ENCODE peak calls at places on chromosomes 3 and 15, in five cellular contexts. R, Q, A, M and C are unnamed samples.

GRCh38 chr3:60047426-60048200 is 997.8 kb upstream of the CFAP20DC start:
- DNase-seq in R (no peak), Q (no peak), A (no peak), M (no peak), C (no peak)

GRCh38 chr3:62870321-62870720 is 4.9 kb downstream of the CADPS start:
- DNase-seq in R (no peak), Q (peak; percentile 0), A (no peak), M (no peak), C (no peak)

GRCh38 chr15:56040081-56041035 is 46.9 kb upstream of the NEDD4 start:
- DNase-seq in R (peak; percentile 92), Q (peak; percentile 90), A (no peak), M (peak; percentile 80), C (peak; percentile 27)

GRCh38 chr3:111070772-111071256 is 802 bp upstream of the NECTIN3 start:
- DNase-seq in R (no peak), Q (no peak), A (no peak), M (peak; percentile 5), C (no peak)

GRCh38 chr3:185728630-185729334 is 96.1 kb downstream of the IGF2BP2 start:
- DNase-seq in R (no peak), Q (peak; percentile 12), A (no peak), M (no peak), C (peak; percentile 44)

GRCh38 chr3:9503283-9503682 is 50.3 kb downstream of the LHFPL4 start:
- DNase-seq in R (peak; percentile 72), Q (peak; percentile 80), A (peak; percentile 83), M (peak; percentile 72), C (peak; percentile 77)

GRCh38 chr3:15682766-15683165 is 81.2 kb downstream of the BTD start:
- DNase-seq in R (peak; percentile 35), Q (no peak), A (no peak), M (no peak), C (peak; percentile 61)

GRCh38 chr15:65245096-65245849 is 34.0 kb upstream of the CILP start:
- DNase-seq in R (no peak), Q (no peak), A (no peak), M (peak; percentile 75), C (peak; percentile 65)

GRCh38 chr3:172069473-172069872 is 30.1 kb downstream of the FNDC3B start:
- DNase-seq in R (no peak), Q (no peak), A (no peak), M (no peak), C (no peak)
- H3K4me3 ChIP-seq in R (no peak overlapping the region), Q (no peak overlapping the region), A (no peak overlapping the region), M (no peak overlapping the region), C (no peak overlapping the region)

DNA sequence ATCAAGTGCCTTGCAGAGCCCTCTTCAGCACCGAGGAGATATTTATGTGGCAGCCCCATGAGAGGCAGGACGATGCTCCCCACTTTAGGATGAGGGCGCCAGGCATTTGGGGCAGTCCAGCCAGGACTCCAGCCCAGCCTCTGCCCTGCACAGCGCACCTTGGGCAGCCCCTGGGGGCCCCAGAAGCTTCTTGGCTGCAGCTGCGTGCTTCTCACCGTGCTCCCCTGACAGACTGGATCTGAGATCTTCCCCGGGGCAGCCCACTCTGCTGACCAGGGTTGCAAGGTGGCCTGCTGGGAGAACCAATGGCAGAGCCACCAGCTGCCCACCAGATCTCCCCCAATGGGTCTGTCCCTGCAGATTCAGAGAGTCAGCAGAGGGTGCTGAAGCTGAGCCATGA is 14.9 kb upstream of the KLF13 start:
- DNase-seq in R (no peak), Q (no peak), A (no peak), M (no peak), C (no peak)
- TF ChIP-seq MYC in R (no peak), Q (no peak), A (no peak), M (no peak), C (no peak)

GRCh38 chr3:195613468-195614069 is 29.8 kb upstream of the APOD start:
- DNase-seq in R (no peak), Q (no peak), A (no peak), M (no peak), C (no peak)

GRCh38 chr3:195612075-195612800 is 28.5 kb upstream of the APOD start:
- DNase-seq in R (no peak), Q (no peak), A (no peak), M (no peak), C (peak; percentile 23)

GRCh38 chr3:195616681-195617080 is 32.9 kb upstream of the APOD start:
- DNase-seq in R (no peak), Q (no peak), A (peak; percentile 10), M (no peak), C (no peak)
- TF ChIP-seq CTCF in R (no peak), Q (no peak), A (no peak), M (no peak), C (no peak)

DNA sequence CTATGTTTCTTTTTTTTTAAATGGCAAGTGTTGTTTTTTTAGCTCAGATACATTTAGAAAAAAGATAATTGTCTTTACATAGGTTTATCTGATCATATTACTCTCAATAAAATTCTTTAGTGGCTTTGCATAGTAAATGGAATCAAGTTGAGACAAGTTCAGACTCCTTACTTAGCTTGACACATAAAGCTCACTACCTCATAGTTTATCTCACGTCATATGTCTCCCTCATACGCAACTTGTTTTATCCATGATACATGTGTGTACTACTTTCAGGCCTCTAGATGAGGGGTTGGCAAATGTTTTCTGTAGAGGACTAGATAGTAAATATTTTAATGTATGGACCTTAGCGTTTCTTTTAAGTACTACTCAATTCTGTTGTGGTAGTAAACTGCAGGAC is 28.3 kb upstream of the MGA start:
- DNase-seq in R (no peak), Q (no peak), A (no peak), M (no peak), C (no peak)
- H3K4me3 ChIP-seq in R (no peak overlapping the region), Q (no peak overlapping the region), A (no peak overlapping the region), M (no peak overlapping the region), C (no peak overlapping the region)

GRCh38 chr15:47473857-47474256 is 243.4 kb upstream of the SEMA6D start:
- DNase-seq in R (peak; percentile 91), Q (no peak), A (no peak), M (no peak), C (no peak)
- TF ChIP-seq MYC in R (no peak), Q (no peak), A (no peak), M (no peak), C (no peak)

GRCh38 chr3:142022381-142022780 is 127.0 kb downstream of the TFDP2 start:
- DNase-seq in R (peak; percentile 6), Q (peak; percentile 8), A (peak; percentile 35), M (no peak), C (peak; percentile 32)
- TF ChIP-seq CTCF in R (no peak), Q (peak; percentile 15), A (peak; percentile 83), M (peak; percentile 38), C (no peak)

DNA sequence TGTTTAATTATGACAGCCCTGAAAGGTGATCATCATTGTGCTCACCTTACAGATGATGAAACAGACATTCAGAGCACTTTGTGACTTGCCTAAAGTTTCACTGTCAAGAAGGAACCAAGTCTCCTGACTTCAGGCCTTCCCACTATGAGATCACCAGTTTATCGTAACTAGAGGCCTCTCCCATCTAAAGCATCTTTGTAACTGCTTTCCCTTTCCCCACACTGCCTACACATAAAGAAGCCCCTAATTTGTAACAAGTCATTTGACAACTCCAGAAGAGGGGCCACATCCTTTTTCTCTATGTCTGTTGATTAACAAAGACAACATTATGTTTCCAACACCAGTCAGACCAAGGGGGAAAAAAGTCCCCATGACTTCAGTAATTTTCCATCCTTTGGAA is 1.1 kb downstream of the KLHL6 start:
- DNase-seq in R (peak; percentile 57), Q (no peak), A (no peak), M (no peak), C (peak; percentile 25)
- H3K4me3 ChIP-seq in R (no peak overlapping the region), Q (no peak overlapping the region), A (no peak overlapping the region), M (no peak overlapping the region), C (peak overlapping the region; percentile 19)

GRCh38 chr3:133295199-133295901 is 104.5 kb upstream of the BFSP2 start:
- DNase-seq in R (peak; percentile 28), Q (no peak), A (no peak), M (no peak), C (no peak)
- TF ChIP-seq MYC in R (no peak), Q (no peak), A (no peak), M (no peak), C (no peak)